ENCODE peak calls at places on chromosomes 13 and 19, in seven cellular contexts. G, A, Z, U, N, V and P are unnamed samples.

GRCh38 chr19:55353803-55354697 is 469 bp downstream of the COX6B2 start:
- DNase-seq in G (peak), A (peak), Z (peak), U (no peak), N (peak), V (peak), P (peak)

GRCh38 chr19:33294058-33294798 is 8.1 kb downstream of the CEBPA start:
- DNase-seq in G (no peak), A (no peak), Z (no peak), U (no peak), N (no peak), V (no peak), P (no peak)

GRCh38 chr19:1745589-1746031 is 7.7 kb upstream of the ONECUT3 start:
- DNase-seq in G (no peak), A (no peak), Z (no peak), U (no peak), N (no peak), V (no peak), P (no peak)

GRCh38 chr13:80341098-80341701 is at the start of gene SPRY2:
- DNase-seq in G (peak), A (peak), Z (peak), U (peak), N (peak), V (no peak), P (peak)

GRCh38 chr13:110306340-110306959 is 507 bp downstream of the COL4A1 start:
- DNase-seq in G (no peak), A (no peak), Z (no peak), U (no peak), N (no peak), V (no peak), P (peak)

GRCh38 chr19:7366701-7367420 is 18.1 kb downstream of the ARHGEF18 start:
- DNase-seq in G (peak), A (no peak), Z (no peak), U (peak), N (no peak), V (peak), P (no peak)

GRCh38 chr19:58022283-58022660 is 11.6 kb upstream of the ZSCAN1 start:
- DNase-seq in G (no peak), A (no peak), Z (no peak), U (no peak), N (no peak), V (no peak), P (no peak)

GRCh38 chr19:51163257-51163656 is 21.2 kb downstream of the SIGLEC7 start:
- DNase-seq in G (no peak), A (no peak), Z (peak), U (no peak), N (no peak), V (no peak), P (no peak)

GRCh38 chr19:56076413-56076998 is 44.6 kb downstream of the ZNF787 start:
- DNase-seq in G (peak), A (no peak), Z (peak), U (peak), N (no peak), V (peak), P (peak)

GRCh38 chr13:39945226-39945625 is 289.8 kb downstream of the COG6 start:
- DNase-seq in G (no peak), A (no peak), Z (no peak), U (no peak), N (no peak), V (no peak), P (no peak)

GRCh38 chr13:111521691-111522229 is 201.3 kb downstream of the TEX29 start:
- DNase-seq in G (no peak), A (no peak), Z (no peak), U (no peak), N (no peak), V (no peak), P (no peak)

GRCh38 chr19:45321848-45322247 is 827 bp downstream of the CKM start:
- DNase-seq in G (no peak), A (no peak), Z (no peak), U (no peak), N (peak), V (no peak), P (no peak)

GRCh38 chr13:67769987-67770341 is 539.8 kb upstream of the PCDH9 start:
- DNase-seq in G (no peak), A (no peak), Z (no peak), U (no peak), N (no peak), V (no peak), P (no peak)

GRCh38 chr19:47187023-47187655 is 43.9 kb downstream of the BBC3 start:
- DNase-seq in G (no peak), A (no peak), Z (no peak), U (no peak), N (no peak), V (no peak), P (no peak)

GRCh38 chr13:41065098-41065497 is 3.8 kb downstream of the WBP4 start:
- DNase-seq in G (no peak), A (no peak), Z (no peak), U (no peak), N (no peak), V (no peak), P (peak)

GRCh38 chr13:101514695-101515275 is 62.3 kb downstream of the ITGBL1 start:
- DNase-seq in G (peak), A (no peak), Z (no peak), U (no peak), N (no peak), V (peak), P (peak)

GRCh38 chr19:8137425-8137824 is 12.0 kb downstream of the FBN3 start:
- DNase-seq in G (no peak), A (no peak), Z (no peak), U (no peak), N (no peak), V (no peak), P (no peak)

GRCh38 chr19:29860492-29860891 is 48.7 kb downstream of the CCNE1 start:
- DNase-seq in G (no peak), A (no peak), Z (no peak), U (no peak), N (no peak), V (peak), P (no peak)

GRCh38 chr19:36256853-36257511 is 42.1 kb downstream of the ZNF146 start:
- DNase-seq in G (no peak), A (no peak), Z (no peak), U (no peak), N (no peak), V (no peak), P (no peak)

GRCh38 chr13:67726979-67727378 is 496.8 kb upstream of the PCDH9 start:
- DNase-seq in G (no peak), A (no peak), Z (no peak), U (no peak), N (no peak), V (no peak), P (no peak)

GRCh38 chr19:12800873-12801465 is 631 bp downstream of the PRDX2 start:
- DNase-seq in G (no peak), A (no peak), Z (no peak), U (no peak), N (peak), V (peak), P (no peak)

GRCh38 chr13:98919566-98919965 is 58.3 kb downstream of the DOCK9 start:
- DNase-seq in G (no peak), A (no peak), Z (no peak), U (no peak), N (no peak), V (no peak), P (no peak)

GRCh38 chr19:53824134-53824611 is at the start of gene NLRP12:
- DNase-seq in G (no peak), A (no peak), Z (no peak), U (peak), N (no peak), V (peak), P (no peak)

GRCh38 chr13:90135558-90135957 is 1211.9 kb upstream of the MIR17HG start:
- DNase-seq in G (no peak), A (no peak), Z (no peak), U (no peak), N (no peak), V (no peak), P (no peak)

GRCh38 chr13:102401305-102401704 is 543 bp downstream of the FGF14 start:
- DNase-seq in G (no peak), A (no peak), Z (no peak), U (no peak), N (no peak), V (no peak), P (peak)

GRCh38 chr13:45950343-45950995 is 98.9 kb upstream of the SIAH3 start:
- DNase-seq in G (no peak), A (no peak), Z (no peak), U (no peak), N (no peak), V (no peak), P (no peak)

GRCh38 chr13:77619655-77620054 is 77.8 kb upstream of the SLAIN1 start:
- DNase-seq in G (no peak), A (no peak), Z (no peak), U (no peak), N (no peak), V (no peak), P (no peak)

GRCh38 chr13:113616991-113617749 is 32.6 kb downstream of the TFDP1 start:
- DNase-seq in G (no peak), A (no peak), Z (no peak), U (no peak), N (no peak), V (no peak), P (no peak)

GRCh38 chr19:661427-662196 is 1.4 kb downstream of the RNF126 start:
- DNase-seq in G (no peak), A (peak), Z (no peak), U (peak), N (no peak), V (peak), P (no peak)

GRCh38 chr19:13022859-13023636 is 27.8 kb downstream of the NFIX start:
- DNase-seq in G (peak), A (no peak), Z (peak), U (no peak), N (peak), V (peak), P (peak)

GRCh38 chr19:29170554-29170953 is 42.4 kb downstream of the UQCRFS1 start:
- DNase-seq in G (no peak), A (no peak), Z (no peak), U (no peak), N (no peak), V (no peak), P (no peak)

GRCh38 chr13:113802090-113802531 is 43.1 kb downstream of the TMEM255B start:
- DNase-seq in G (peak), A (no peak), Z (no peak), U (no peak), N (peak), V (peak), P (peak)

GRCh38 chr19:7868671-7869452 is 5.3 kb downstream of the PRR36 start:
- DNase-seq in G (peak), A (peak), Z (peak), U (peak), N (peak), V (peak), P (peak)

GRCh38 chr13:83211301-83211700 is 671.0 kb downstream of the SLITRK1 start:
- DNase-seq in G (no peak), A (no peak), Z (no peak), U (no peak), N (no peak), V (no peak), P (peak)

GRCh38 chr13:27600712-27601111 is 19.6 kb downstream of the LNX2 start:
- DNase-seq in G (no peak), A (no peak), Z (no peak), U (no peak), N (no peak), V (no peak), P (no peak)

GRCh38 chr13:31980842-31981241 is 50.7 kb upstream of the FRY start:
- DNase-seq in G (no peak), A (no peak), Z (no peak), U (no peak), N (no peak), V (no peak), P (no peak)

GRCh38 chr13:87058786-87059329 is 612.3 kb upstream of the SLITRK5 start:
- DNase-seq in G (no peak), A (no peak), Z (no peak), U (no peak), N (no peak), V (no peak), P (no peak)